ENCODE peak calls at places on chromosome 1, in eight cellular contexts. V is upper lobe of right lung, J is heart left ventricle, F is lower lobe of right lung, Y is small intestine, N is uterus, L is pancreas, Q is ovary. X is an unnamed sample. For H3K4me1, the result is how much of the 10 kb centered on the place peaks cover.

GRCh38 chr1:54173681-54174080 is 20.9 kb upstream of the CDCP2 start:
- DNase-seq in L (no peak), J (no peak), V (no peak), Y (no peak), N (no peak), F (no peak), Q (peak), X (no peak)

GRCh38 chr1:59025898-59026426 is 242.1 kb upstream of the JUN start:
- DNase-seq in J (no peak), F (no peak), L (no peak), N (no peak), Y (no peak), V (no peak), Q (no peak), X (no peak)

GRCh38 chr1:29343908-29344307 is 107.6 kb downstream of the PTPRU start:
- DNase-seq in F (no peak), Y (no peak), N (no peak), L (no peak), Q (no peak), J (no peak), V (peak), X (no peak)

GRCh38 chr1:214446772-214447556 is 104.4 kb downstream of the PTPN14 start:
- DNase-seq in F (no peak), Y (peak), J (no peak), Q (no peak), L (peak), N (no peak), V (no peak), X (peak)

GRCh38 chr1:85296980-85297379 is 20.5 kb upstream of the BCL10 start:
- DNase-seq in V (no peak), F (no peak), Q (no peak), J (no peak), L (no peak), N (no peak), Y (no peak), X (no peak)

GRCh38 chr1:51344276-51344601 is 13.9 kb upstream of the TTC39A start:
- DNase-seq in N (no peak), Y (no peak), Q (no peak), V (no peak), L (no peak), F (no peak), J (no peak), X (no peak)

GRCh38 chr1:79575424-79575823 is 568.9 kb upstream of the ADGRL4 start:
- DNase-seq in V (no peak), N (no peak), Q (no peak), F (no peak), Y (no peak), J (no peak), L (no peak), X (no peak)

GRCh38 chr1:55156093-55156492 is 59.1 kb downstream of the USP24 start:
- DNase-seq in Y (no peak), Q (no peak), L (no peak), F (no peak), N (no peak), J (no peak), V (no peak), X (no peak)

GRCh38 chr1:19372602-19373001 is 60.5 kb downstream of the SLC66A1 start:
- DNase-seq in F (no peak), Q (no peak), V (no peak), J (no peak), N (peak), Y (no peak), L (no peak), X (no peak)

GRCh38 chr1:230144010-230144614 is 77.1 kb downstream of the GALNT2 start:
- DNase-seq in L (no peak), J (no peak), Q (no peak), Y (no peak), V (no peak), N (no peak), F (no peak), X (no peak)

GRCh38 chr1:24769656-24770651 is 24.7 kb downstream of the CLIC4 start:
- DNase-seq in N (no peak), Q (no peak), Y (no peak), J (no peak), V (no peak), L (no peak), F (no peak), X (no peak)

GRCh38 chr1:184473176-184473966 is 86.5 kb downstream of the C1orf21 start:
- DNase-seq in Y (no peak), Q (no peak), V (no peak), N (no peak), J (no peak), F (no peak), L (no peak), X (no peak)

GRCh38 chr1:18761948-18762905 is 97.2 kb downstream of the TAS1R2 start:
- DNase-seq in N (no peak), J (no peak), Q (no peak), Y (no peak), L (no peak), F (no peak), V (no peak), X (no peak)

GRCh38 chr1:64060611-64061302 is 142.7 kb upstream of the UBE2U start:
- DNase-seq in L (no peak), Y (no peak), F (no peak), Q (no peak), V (no peak), J (no peak), N (no peak), X (no peak)

GRCh38 chr1:218383051-218383450 is 37.9 kb downstream of the TGFB2 start:
- DNase-seq in V (no peak), Y (no peak), L (no peak), F (no peak), J (no peak), Q (no peak), N (no peak), X (no peak)

GRCh38 chr1:245583081-245583480 is 428.3 kb downstream of the KIF26B start:
- DNase-seq in L (no peak), Y (no peak), N (no peak), J (no peak), Q (no peak), V (peak), F (no peak), X (no peak)

GRCh38 chr1:55506686-55507577 is 291.8 kb upstream of the USP24 start:
- DNase-seq in N (no peak), Q (no peak), Y (no peak), F (no peak), V (no peak), L (no peak), J (no peak), X (no peak)

GRCh38 chr1:67468066-67468718 is 38.0 kb upstream of the SERBP1 start:
- DNase-seq in V (no peak), F (no peak), Q (no peak), Y (no peak), N (no peak), L (no peak), J (no peak), X (no peak)

GRCh38 chr1:56146449-56146848 is 432.9 kb downstream of the PLPP3 start:
- DNase-seq in Q (no peak), J (no peak), V (no peak), F (no peak), N (no peak), Y (no peak), L (no peak), X (no peak)

GRCh38 chr1:8664887-8665286 is 152.6 kb downstream of the RERE start:
- DNase-seq in L (no peak), J (no peak), Y (no peak), Q (no peak), F (no peak), V (no peak), N (no peak), X (no peak)

GRCh38 chr1:234645474-234645953 is 35.5 kb upstream of the IRF2BP2 start:
- DNase-seq in V (no peak), J (no peak), N (no peak), L (no peak), Q (no peak), F (no peak), Y (no peak), X (no peak)

GRCh38 chr1:210384625-210385024 is 55.9 kb downstream of the HHAT start:
- DNase-seq in Y (no peak), J (no peak), V (no peak), Q (no peak), F (no peak), L (no peak), N (no peak), X (no peak)

GRCh38 chr1:3858231-3858981 is 1.1 kb downstream of the DFFB start:
- DNase-seq in J (no peak), Q (no peak), F (peak), N (peak), V (no peak), Y (peak), L (peak), X (no peak)

GRCh38 chr1:172821609-172822274 is 162.8 kb downstream of the FASLG start:
- DNase-seq in Q (no peak), Y (no peak), N (no peak), F (no peak), J (no peak), V (no peak), L (no peak), X (no peak)

GRCh38 chr1:108009603-108010195 is 44.7 kb upstream of the VAV3 start:
- DNase-seq in Y (no peak), L (no peak), Q (no peak), J (no peak), N (no peak), F (no peak), V (no peak), X (no peak)

GRCh38 chr1:71640131-71640530 is 559.3 kb upstream of the ZRANB2 start:
- DNase-seq in N (no peak), Y (no peak), F (no peak), J (no peak), V (no peak), Q (no peak), L (no peak), X (no peak)

GRCh38 chr1:93874025-93874651 is 4.9 kb downstream of the DNTTIP2 start:
- DNase-seq in Y (peak), Q (no peak), V (no peak), N (no peak), F (no peak), J (no peak), L (no peak), X (no peak)

GRCh38 chr1:6359568-6360496 is 33.7 kb downstream of the ACOT7 start:
- DNase-seq in Q (peak), J (peak), F (peak), N (peak), L (peak), Y (peak), V (peak), X (no peak)

GRCh38 chr1:99748419-99748818 is 18.0 kb downstream of the FRRS1 start:
- DNase-seq in F (no peak), Q (no peak), V (no peak), Y (peak), J (no peak), L (no peak), N (no peak), X (no peak)

GRCh38 chr1:8943516-8943896 is 2.2 kb upstream of the CA6 start:
- DNase-seq in L (no peak), J (no peak), Y (no peak), Q (no peak), V (no peak), F (no peak), N (no peak), X (no peak)

GRCh38 chr1:65066766-65067490 is 81.1 kb upstream of the AK4 start:
- DNase-seq in L (peak), Y (peak), F (peak), V (peak), N (peak), Q (peak), J (peak), X (no peak)

GRCh38 chr1:62435231-62436038 is 1.4 kb upstream of the USP1 start:
- DNase-seq in V (no peak), Y (no peak), N (no peak), F (peak), J (no peak), L (peak), Q (peak), X (no peak)

GRCh38 chr1:118786454-118787155 is 201.5 kb downstream of the TBX15 start:
- DNase-seq in V (no peak), L (no peak), Y (no peak), F (no peak), Q (no peak), J (no peak), N (no peak), X (no peak)

GRCh38 chr1:40276122-40276521 is 18.1 kb downstream of the ZMPSTE24 start:
- DNase-seq in J (no peak), Y (no peak), N (no peak), F (no peak), Q (no peak), V (no peak), L (no peak), X (no peak)

GRCh38 chr1:160124709-160125478 is 9.3 kb downstream of the ATP1A2 start:
- DNase-seq in Y (peak), F (no peak), N (no peak), J (no peak), L (no peak), Q (no peak), V (peak), X (no peak)

GRCh38 chr1:43590389-43590788 is 59.6 kb upstream of the KDM4A start:
- DNase-seq in F (no peak), J (no peak), Q (no peak), V (no peak), L (no peak), Y (no peak), N (no peak), X (no peak)

GRCh38 chr1:237309595-237310118 is 267.7 kb downstream of the RYR2 start:
- DNase-seq in Q (no peak), L (no peak), V (no peak), J (peak), Y (no peak), F (no peak), N (no peak), X (no peak)

GRCh38 chr1:24605534-24606295 is 37.4 kb upstream of the SRRM1 start:
- DNase-seq in L (no peak), Q (no peak), F (no peak), N (no peak), V (no peak), J (no peak), Y (no peak), X (no peak)

GRCh38 chr1:45009956-45010854 is 919 bp downstream of the HECTD3 start:
- DNase-seq in J (no peak), V (peak), L (peak), N (no peak), Q (no peak), Y (peak), F (peak), X (no peak)

GRCh38 chr1:89104147-89104546 is 21.8 kb downstream of the GBP2 start:
- DNase-seq in Y (no peak), J (no peak), V (no peak), N (no peak), F (no peak), Q (no peak), L (no peak), X (no peak)

DNA sequence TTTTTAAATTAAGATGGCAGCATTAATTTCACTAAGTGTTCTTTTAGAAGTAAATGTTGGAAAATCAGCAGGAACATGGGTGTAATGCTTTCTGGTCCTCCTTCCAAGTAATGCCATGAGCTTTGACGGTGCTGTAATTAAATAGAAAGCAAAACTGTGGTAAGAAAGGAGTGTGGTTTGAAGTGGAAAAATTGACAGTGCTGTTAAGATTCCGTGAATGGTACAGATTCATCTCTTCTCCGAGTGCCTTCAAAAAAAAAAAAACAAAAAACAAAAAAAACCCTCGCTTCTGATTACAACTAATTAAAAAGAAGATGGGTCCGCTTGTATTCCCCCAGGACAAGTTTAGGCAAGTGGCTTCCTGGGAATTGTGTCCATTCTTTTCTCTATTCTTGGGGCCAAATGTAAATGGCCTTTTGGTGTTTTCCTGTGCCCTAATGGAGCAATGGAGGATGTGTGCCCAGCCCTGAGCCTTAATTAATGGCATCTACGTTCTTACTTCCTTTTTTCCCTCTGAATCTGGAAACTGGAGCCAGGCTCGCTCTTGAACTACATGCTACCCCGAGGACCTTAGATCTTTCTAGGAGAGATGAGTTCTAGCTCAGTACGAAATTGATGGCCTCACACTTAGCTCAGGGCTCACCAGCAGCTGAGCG is 5.1 kb downstream of the LMO4 start:
- DNase-seq in V (no peak), N (no peak), J (no peak), Y (peak), F (no peak), L (no peak), Q (no peak), X (no peak)
- H3K4me1 ChIP-seq in V (under half), N (under half), J (under half), Y (under half), F (half or more), L (under half), Q (under half), X (under half)

DNA sequence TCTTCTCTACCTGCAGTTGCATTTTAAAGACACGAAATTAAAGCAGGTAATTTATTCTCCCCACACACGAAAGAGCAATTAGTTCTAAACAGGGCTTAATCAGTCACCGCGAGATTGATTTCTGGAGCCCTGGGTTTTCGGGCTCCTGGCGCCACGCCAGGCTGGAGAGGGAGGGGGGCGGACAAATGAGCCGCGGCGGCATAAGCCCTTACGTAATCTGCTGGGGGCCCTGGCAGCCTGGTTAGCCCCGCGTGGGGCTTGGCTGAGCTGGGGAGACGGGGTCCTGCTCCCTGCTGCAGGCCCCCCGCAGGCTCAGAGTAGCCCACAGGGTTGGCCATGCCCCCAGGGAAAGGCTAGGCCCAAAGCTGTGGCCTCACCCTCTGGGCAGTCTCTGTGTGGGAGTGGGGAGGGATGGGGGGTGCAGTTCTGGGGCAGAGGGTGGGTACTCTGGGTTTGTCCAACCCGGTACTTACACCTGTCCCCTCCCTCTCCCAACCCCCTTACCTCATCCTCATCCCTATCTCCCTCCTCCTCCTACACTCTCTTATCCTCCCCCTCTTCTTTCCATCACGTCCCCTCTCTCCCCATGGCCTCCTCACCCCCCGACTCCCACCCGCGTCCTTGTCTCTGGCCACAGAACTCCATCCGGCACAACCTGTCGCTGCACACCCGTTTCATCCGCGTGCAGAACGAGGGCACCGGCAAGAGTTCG is 19.9 kb downstream of the FOXO6 start:
- DNase-seq in V (peak), J (peak), F (no peak), N (peak), L (peak), Y (peak), Q (peak), X (no peak)
- H3K4me3 ChIP-seq in V (peak), J (peak), F (peak), N (peak), L (peak), Y (peak), Q (peak), X (peak)

GRCh38 chr1:203151362-203152157 is 24.0 kb downstream of the ADORA1 start:
- DNase-seq in V (no peak), L (no peak), Y (no peak), Q (no peak), J (no peak), F (peak), N (no peak), X (no peak)
- H3K4me1 ChIP-seq in V (under half), L (under half), Y (under half), Q (under half), J (under half), F (under half), N (under half), X (under half)

GRCh38 chr1:152777510-152778137 is 2.7 kb downstream of the LCE1F start:
- DNase-seq in L (no peak), Q (no peak), N (no peak), J (no peak), F (no peak), V (no peak), Y (peak), X (no peak)
- H3K4me3 ChIP-seq in L (no peak), Q (no peak), N (no peak), J (no peak), F (no peak), V (no peak), Y (no peak), X (no peak)

DNA sequence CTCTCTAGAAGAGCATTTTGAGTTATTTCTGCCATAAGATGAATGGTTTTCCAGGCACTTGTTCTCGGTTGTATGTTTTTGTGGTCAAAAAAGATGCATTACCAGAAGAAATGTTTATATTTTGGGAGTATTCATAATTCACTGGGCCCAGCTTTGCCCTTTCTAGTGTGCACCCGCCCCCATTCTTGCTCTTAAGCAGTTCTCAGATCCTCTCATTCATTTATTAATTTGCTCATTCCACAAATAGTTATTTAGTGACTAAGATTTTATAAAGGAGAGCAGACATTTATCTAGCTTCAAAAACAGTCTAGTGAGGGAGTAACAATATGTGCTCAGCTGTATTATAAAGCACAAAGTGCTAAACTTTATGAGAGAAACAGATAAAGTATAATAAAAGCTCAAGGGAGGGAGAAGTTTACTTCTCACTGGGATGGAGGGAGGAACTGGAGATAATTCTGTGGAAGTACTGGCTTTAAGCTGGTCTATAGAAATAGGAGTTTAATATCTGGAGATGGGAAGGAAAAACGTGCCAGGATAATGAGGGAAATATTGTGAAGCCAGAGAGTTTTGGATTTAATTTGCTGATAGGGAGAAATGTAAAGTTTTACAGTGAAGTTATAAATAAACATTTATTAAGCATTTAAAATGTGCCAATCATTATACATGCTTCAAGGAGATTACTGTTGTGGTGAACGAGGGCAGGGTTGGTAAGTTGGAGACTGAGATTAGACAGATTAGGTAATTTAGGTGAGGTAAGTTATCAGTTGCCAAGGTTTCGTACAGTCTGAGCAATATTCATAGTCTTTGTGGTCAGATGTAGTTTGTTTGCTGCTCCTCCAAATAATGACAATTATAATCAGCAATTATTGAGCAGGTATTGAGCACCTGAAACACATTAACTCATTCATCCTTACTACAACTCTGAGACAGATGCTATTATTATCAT is 9.1 kb upstream of the MACF1 start:
- DNase-seq in Y (no peak), N (no peak), L (no peak), V (no peak), Q (no peak), F (no peak), J (no peak), X (no peak)
- H3K4me1 ChIP-seq in Y (under half), N (under half), L (under half), V (half or more), Q (under half), F (half or more), J (under half), X (under half)